ENCODE peak calls at places on chromosomes 5 and 9, in five cellular contexts. V is DMS153; M is SJSA1; W is stimulated activated CD4-positive, alpha-beta T cell treated with anti-CD3 and anti-CD28 coated beads, Interleukin-1b, Interleukin-23, amount 100 ng/mL, for 1 hour; K is PC-3. Z is an unnamed sample.

GRCh38 chr9:110967196-110967595 is 71.1 kb downstream of the LPAR1 start:
- DNase-seq in V (no peak), M (no peak), W (no peak), K (no peak), Z (no peak)

GRCh38 chr5:74143724-74144330 is 496.7 kb downstream of the ENC1 start:
- DNase-seq in V (no peak), M (no peak), W (no peak), K (no peak), Z (no peak)

GRCh38 chr5:125695994-125696679 is 727.1 kb upstream of the GRAMD2B start:
- DNase-seq in V (no peak), M (no peak), W (no peak), K (peak; percentile 28), Z (no peak)

GRCh38 chr9:18438300-18438925 is 35.5 kb upstream of the ADAMTSL1 start:
- DNase-seq in V (peak; percentile 15), M (peak; percentile 20), W (no peak), K (no peak), Z (no peak)

GRCh38 chr9:127530206-127530941 is 79.1 kb downstream of the LRSAM1 start:
- DNase-seq in V (no peak), M (no peak), W (no peak), K (no peak), Z (no peak)

GRCh38 chr5:53991942-53992341 is 318.4 kb downstream of the ARL15 start:
- DNase-seq in V (no peak), M (no peak), W (no peak), K (no peak), Z (no peak)

GRCh38 chr9:127927457-127928231 is 2.9 kb downstream of the PIP5KL1 start:
- DNase-seq in V (peak; percentile 52), M (no peak), W (peak; percentile 55), K (peak; percentile 50), Z (no peak)

GRCh38 chr9:89542461-89543021 is 44.6 kb upstream of the SEMA4D start:
- DNase-seq in V (peak; percentile 50), M (no peak), W (no peak), K (no peak), Z (no peak)

GRCh38 chr9:84993105-84993504 is 323.6 kb downstream of the NTRK2 start:
- DNase-seq in V (no peak), M (no peak), W (no peak), K (no peak), Z (no peak)

GRCh38 chr9:124877383-124877782 is 15.5 kb downstream of the ARPC5L start:
- DNase-seq in V (no peak), M (no peak), W (no peak), K (no peak), Z (no peak)

GRCh38 chr5:170353011-170353890 is 35.9 kb downstream of the KCNMB1 start:
- DNase-seq in V (no peak), M (no peak), W (no peak), K (no peak), Z (no peak)

GRCh38 chr9:69180670-69181069 is 6.6 kb downstream of the TJP2 start:
- DNase-seq in V (peak; percentile 73), M (peak; percentile 79), W (no peak), K (peak; percentile 93), Z (no peak)

GRCh38 chr9:12684923-12685468 is 8.2 kb upstream of the TYRP1 start:
- DNase-seq in V (no peak), M (no peak), W (no peak), K (no peak), Z (no peak)

GRCh38 chr9:105994970-105995369 is 300.6 kb downstream of the TMEM38B start:
- DNase-seq in V (no peak), M (no peak), W (no peak), K (peak; percentile 32), Z (no peak)

GRCh38 chr9:75372499-75373268 is 284.4 kb downstream of the OSTF1 start:
- DNase-seq in V (no peak), M (no peak), W (no peak), K (no peak), Z (no peak)

GRCh38 chr5:43432486-43433365 is 20.5 kb upstream of the CCL28 start:
- DNase-seq in V (peak; percentile 25), M (peak; percentile 60), W (no peak), K (peak; percentile 98), Z (peak; percentile 58)

GRCh38 chr9:108486791-108487190 is 369.0 kb downstream of the ACTL7B start:
- DNase-seq in V (no peak), M (peak; percentile 28), W (no peak), K (no peak), Z (no peak)

GRCh38 chr9:108811944-108812343 is 43.8 kb downstream of the ACTL7B start:
- DNase-seq in V (peak; percentile 87), M (no peak), W (no peak), K (no peak), Z (peak; percentile 83)

GRCh38 chr9:107425110-107426025 is 64.2 kb downstream of the KLF4 start:
- DNase-seq in V (no peak), M (peak; percentile 58), W (no peak), K (peak; percentile 58), Z (no peak)

GRCh38 chr9:122203995-122204394 is 24.8 kb downstream of the LHX6 start:
- DNase-seq in V (no peak), M (no peak), W (no peak), K (no peak), Z (no peak)

GRCh38 chr9:117704024-117704575 is at the start of gene TLR4:
- DNase-seq in V (peak; percentile 39), M (peak; percentile 84), W (no peak), K (peak; percentile 2), Z (no peak)

GRCh38 chr5:133790898-133791297 is 177.5 kb downstream of the C5orf15 start:
- DNase-seq in V (no peak), M (no peak), W (no peak), K (no peak), Z (peak; percentile 85)

GRCh38 chr5:76379316-76379715 is 23.8 kb upstream of the IQGAP2 start:
- DNase-seq in V (no peak), M (no peak), W (no peak), K (peak; percentile 52), Z (no peak)

GRCh38 chr5:112684737-112685136 is 52.9 kb upstream of the APC start:
- DNase-seq in V (no peak), M (no peak), W (no peak), K (no peak), Z (no peak)

GRCh38 chr5:127839496-127840197 is 136.5 kb downstream of the CCDC192 start:
- DNase-seq in V (no peak), M (no peak), W (no peak), K (no peak), Z (no peak)

GRCh38 chr5:21071986-21072385 is 1084.0 kb upstream of the CDH18 start:
- DNase-seq in V (no peak), M (no peak), W (no peak), K (peak; percentile 40), Z (no peak)

GRCh38 chr5:91187032-91187431 is 196.1 kb downstream of the ARRDC3 start:
- DNase-seq in V (no peak), M (no peak), W (no peak), K (no peak), Z (no peak)

GRCh38 chr5:139150359-139150999 is 47.7 kb downstream of the SIL1 start:
- DNase-seq in V (no peak), M (no peak), W (no peak), K (no peak), Z (no peak)

GRCh38 chr9:4490705-4491620 is 695 bp downstream of the SLC1A1 start:
- DNase-seq in V (no peak), M (no peak), W (no peak), K (no peak), Z (no peak)

GRCh38 chr5:74641014-74641777 is 668 bp upstream of the ENC1 start:
- DNase-seq in V (peak; percentile 31), M (peak; percentile 91), W (no peak), K (peak; percentile 89), Z (no peak)

GRCh38 chr5:135491552-135492318 is 39.6 kb upstream of the TIFAB start:
- DNase-seq in V (peak; percentile 81), M (no peak), W (no peak), K (peak; percentile 80), Z (peak; percentile 66)

GRCh38 chr5:1495525-1495897 is 28.2 kb downstream of the LPCAT1 start:
- DNase-seq in V (no peak), M (no peak), W (no peak), K (no peak), Z (no peak)

GRCh38 chr5:172553167-172553566 is 87.9 kb upstream of the NEURL1B start:
- DNase-seq in V (no peak), M (no peak), W (no peak), K (no peak), Z (no peak)

GRCh38 chr9:119873877-119874276 is 504.6 kb upstream of the BRINP1 start:
- DNase-seq in V (no peak), M (no peak), W (no peak), K (no peak), Z (no peak)

GRCh38 chr9:121118266-121118665 is 43.5 kb downstream of the CNTRL start:
- DNase-seq in V (no peak), M (no peak), W (no peak), K (no peak), Z (no peak)

GRCh38 chr5:54663876-54664275 is 146.3 kb downstream of the SNX18 start:
- DNase-seq in V (no peak), M (peak; percentile 33), W (no peak), K (peak; percentile 43), Z (no peak)

GRCh38 chr9:20865357-20865756 is 166.1 kb downstream of the HACD4 start:
- DNase-seq in V (no peak), M (no peak), W (no peak), K (no peak), Z (no peak)